ENCODE peak calls at places on chromosomes 1 and 21, in ten cellular contexts. C is OCI-LY7; E is stimulated activated effector memory CD8-positive, alpha-beta T cell treated with anti-CD3 and anti-CD28 coated beads, Interleukin-12 subunit alpha, Interleukin-12 subunit beta, amount 100 ng/mL, for 72 hours; W is GM20000; A is M059J; R is activated T-cell treated with anti-CD3 and anti-CD28 coated beads for 1 hour; D is Panc1; Z is fibroblast of the conjunctiva; G is AG09319; T is cardiac septum. V is an unnamed sample.
A peak's percentile ranks its signal among the peaks of the same experiment; 100 is the strongest.

GRCh38 chr1:61641578-61642336 is 83.2 kb downstream of the TM2D1 start:
- DNase-seq in R (peak; percentile 48), C (peak; percentile 39), G (peak; percentile 45), T (peak; percentile 90), W (peak; percentile 79), Z (peak; percentile 82), E (peak; percentile 18), D (no peak), A (peak; percentile 65), V (peak; percentile 49)

GRCh38 chr1:156684227-156684782 is 7.1 kb upstream of the NES start:
- DNase-seq in C (no peak), A (peak; percentile 84), E (no peak), Z (no peak), R (no peak), W (no peak), T (no peak), D (no peak), G (no peak), V (no peak)

GRCh38 chr1:99266731-99267130 is 2.4 kb downstream of the PLPPR4 start:
- DNase-seq in Z (no peak), C (no peak), G (peak; percentile 11), D (no peak), W (no peak), A (peak; percentile 90), T (no peak), E (no peak), R (no peak), V (no peak)

GRCh38 chr1:209527993-209528392 is 55.5 kb upstream of the CAMK1G start:
- DNase-seq in G (no peak), E (no peak), C (no peak), T (no peak), W (no peak), R (no peak), D (no peak), Z (no peak), A (peak; percentile 53), V (no peak)

GRCh38 chr1:116721608-116722007 is 32.6 kb upstream of the CD2 start:
- DNase-seq in W (no peak), D (no peak), C (no peak), R (no peak), G (no peak), A (no peak), T (no peak), E (no peak), Z (no peak), V (no peak)

GRCh38 chr21:43290529-43291346 is 121.9 kb downstream of the CRYAA start:
- DNase-seq in G (no peak), R (no peak), W (peak; percentile 85), T (peak; percentile 51), A (no peak), D (no peak), E (no peak), Z (no peak), C (peak; percentile 94), V (no peak)

GRCh38 chr1:87052986-87053385 is 138.6 kb downstream of the HS2ST1 start:
- DNase-seq in E (no peak), C (peak; percentile 82), T (no peak), G (no peak), Z (no peak), R (no peak), D (no peak), W (no peak), A (no peak), V (no peak)

GRCh38 chr1:191641420-191642215 is 516.6 kb upstream of the RGS18 start:
- DNase-seq in C (no peak), R (no peak), Z (no peak), A (peak; percentile 34), E (no peak), D (peak; percentile 75), G (no peak), W (no peak), T (no peak), V (no peak)

GRCh38 chr1:162003825-162004205 is 19.9 kb downstream of the OLFML2B start:
- DNase-seq in W (no peak), T (no peak), A (peak; percentile 98), G (peak; percentile 60), R (no peak), D (no peak), E (no peak), Z (peak; percentile 45), C (no peak), V (no peak)

GRCh38 chr1:8214501-8215173 is 103.3 kb upstream of the SLC45A1 start:
- DNase-seq in A (no peak), E (no peak), Z (no peak), D (no peak), T (no peak), G (no peak), W (no peak), R (no peak), C (no peak), V (no peak)

GRCh38 chr1:57447551-57447950 is 23.7 kb upstream of the DAB1 start:
- DNase-seq in E (no peak), R (no peak), A (no peak), Z (no peak), C (no peak), D (no peak), W (no peak), T (no peak), G (no peak), V (no peak)

GRCh38 chr1:53346007-53346813 is 18.3 kb upstream of the LRP8 start:
- DNase-seq in Z (no peak), A (no peak), T (peak; percentile 31), R (no peak), G (no peak), W (no peak), C (no peak), E (no peak), D (no peak), V (no peak)

GRCh38 chr1:175824079-175824478 is 80.7 kb upstream of the TNR start:
- DNase-seq in W (no peak), C (peak; percentile 24), D (no peak), A (no peak), T (no peak), E (peak; percentile 5), G (no peak), R (no peak), Z (no peak), V (peak; percentile 58)

GRCh38 chr1:170619167-170620030 is 44.5 kb upstream of the PRRX1 start:
- DNase-seq in E (no peak), C (no peak), D (no peak), A (no peak), R (no peak), Z (no peak), T (no peak), G (no peak), W (no peak), V (no peak)

GRCh38 chr1:234600418-234601216 is 9.4 kb downstream of the IRF2BP2 start:
- DNase-seq in R (no peak), T (no peak), W (peak; percentile 56), E (no peak), D (no peak), A (peak; percentile 37), G (no peak), C (peak; percentile 48), Z (no peak), V (peak; percentile 41)

GRCh38 chr21:26766826-26767325 is 78.3 kb downstream of the ADAMTS1 start:
- DNase-seq in G (no peak), E (no peak), Z (no peak), T (no peak), D (no peak), A (peak; percentile 21), C (no peak), R (no peak), W (no peak), V (no peak)

GRCh38 chr1:231720652-231721325 is 94.2 kb downstream of the DISC1 start:
- DNase-seq in G (no peak), Z (no peak), W (no peak), D (no peak), E (no peak), R (no peak), A (no peak), T (no peak), C (no peak), V (no peak)